ENCODE peak calls at places on chromosomes 3 and 15, in ten cellular contexts. B, S, J, Z, G, N, T, P, L and W are unnamed samples.
A peak's percentile ranks its signal among the peaks of the same experiment; 100 is the strongest.

GRCh38 chr3:8776406-8776805 is 7.0 kb upstream of the OXTR start:
- DNase-seq in J (peak; percentile 73), P (no peak), T (no peak), G (no peak), B (no peak), L (no peak), N (no peak), Z (peak; percentile 11), S (no peak), W (no peak)

GRCh38 chr3:149971403-149972075 is 844 bp upstream of the PFN2 start:
- DNase-seq in T (peak; percentile 75), G (peak; percentile 85), L (peak; percentile 89), B (no peak), Z (no peak), N (no peak), P (no peak), S (peak; percentile 58), J (no peak), W (no peak)

GRCh38 chr15:68791431-68792283 is 29.0 kb downstream of the ANP32A start:
- DNase-seq in S (no peak), P (no peak), G (no peak), T (no peak), N (no peak), Z (no peak), J (no peak), L (no peak), B (no peak), W (no peak)

GRCh38 chr3:127525373-127525772 is 65.2 kb downstream of the TPRA1 start:
- DNase-seq in Z (peak; percentile 88), S (no peak), G (no peak), B (peak; percentile 99), J (peak; percentile 29), N (peak; percentile 15), L (no peak), T (peak; percentile 88), P (no peak), W (no peak)

GRCh38 chr15:61051570-61052031 is 177.5 kb downstream of the RORA start:
- DNase-seq in P (peak; percentile 62), J (peak; percentile 76), N (no peak), S (peak; percentile 32), G (no peak), Z (peak; percentile 39), T (peak; percentile 67), L (no peak), B (no peak), W (no peak)

GRCh38 chr3:107942244-107942643 is 148.6 kb downstream of the CD47 start:
- DNase-seq in N (no peak), J (no peak), G (no peak), L (no peak), T (no peak), P (no peak), B (no peak), S (no peak), Z (no peak), W (no peak)

GRCh38 chr3:37198547-37198946 is 24.2 kb upstream of the LRRFIP2 start:
- DNase-seq in S (no peak), B (no peak), T (no peak), J (no peak), P (no peak), G (no peak), N (no peak), L (no peak), Z (no peak), W (no peak)

GRCh38 chr15:88256261-88257230 is at the start of gene NTRK3:
- DNase-seq in Z (peak; percentile 49), J (peak; percentile 38), G (no peak), P (peak; percentile 76), T (no peak), S (no peak), N (no peak), B (no peak), L (no peak), W (no peak)

GRCh38 chr15:32877620-32878019 is 159.8 kb downstream of the GREM1 start:
- DNase-seq in B (no peak), P (no peak), J (no peak), N (no peak), S (no peak), L (no peak), G (no peak), Z (no peak), T (no peak), W (no peak)

DNA sequence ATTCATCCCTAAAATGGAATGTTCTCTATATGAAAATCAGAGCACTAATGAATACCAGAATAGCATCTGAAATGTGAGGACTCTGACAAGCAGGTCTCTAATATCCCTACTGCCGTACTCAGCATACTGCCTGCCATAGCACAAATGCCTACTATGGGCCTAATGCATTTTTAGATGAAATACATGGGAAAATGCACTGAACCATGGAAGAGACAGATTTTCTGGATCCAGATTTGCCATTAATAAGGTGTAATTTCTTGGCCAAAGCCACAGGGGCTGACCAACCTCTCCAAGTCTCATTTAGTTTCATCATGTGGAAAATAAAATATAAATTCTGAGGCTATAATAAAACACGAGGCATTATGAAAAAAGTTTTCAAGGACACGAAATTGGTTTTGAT is 123.8 kb downstream of the CBLB start:
- DNase-seq in P (no peak), B (no peak), L (no peak), T (no peak), J (no peak), G (no peak), S (no peak), Z (no peak), N (no peak), W (no peak)
- H3K4me3 ChIP-seq in P (no peak overlapping the region), B (no peak overlapping the region), L (no peak overlapping the region), T (no peak overlapping the region), J (no peak overlapping the region), G (no peak overlapping the region), S (no peak overlapping the region), Z (no peak overlapping the region), N (no peak overlapping the region), W (no peak overlapping the region)

DNA sequence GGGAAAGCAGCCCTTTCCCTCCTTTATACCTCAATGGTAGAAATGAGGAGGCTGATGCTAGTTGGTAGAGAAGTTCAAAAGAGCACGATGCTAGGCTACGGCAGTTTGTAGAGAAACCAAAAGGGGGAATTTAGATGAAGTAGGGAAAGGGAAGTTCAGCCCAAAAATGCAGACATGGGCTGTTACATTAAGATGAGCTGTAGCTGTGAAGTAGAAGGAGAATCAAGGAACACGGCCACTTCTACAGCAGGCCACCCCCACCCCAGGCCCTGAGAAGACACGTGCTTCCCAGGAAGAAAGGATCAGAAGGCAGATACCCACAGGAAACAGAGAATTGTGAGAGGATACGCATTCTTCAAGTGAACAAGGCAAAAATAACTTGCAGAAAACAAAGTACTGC is 2.1 kb upstream of the PARP14 start:
- DNase-seq in G (no peak), Z (no peak), B (no peak), L (no peak), S (no peak), P (no peak), T (no peak), J (no peak), N (no peak), W (no peak)
- H3K4me3 ChIP-seq in G (no peak overlapping the region), Z (no peak overlapping the region), B (no peak overlapping the region), L (no peak overlapping the region), S (no peak overlapping the region), P (no peak overlapping the region), T (no peak overlapping the region), J (no peak overlapping the region), N (no peak overlapping the region), W (no peak overlapping the region)

GRCh38 chr15:48358229-48358641 is 27.0 kb downstream of the DUT start:
- DNase-seq in Z (peak; percentile 24), L (no peak), G (no peak), J (peak; percentile 71), T (no peak), B (no peak), N (peak; percentile 55), P (peak; percentile 32), S (no peak), W (no peak)
- H3K4me3 ChIP-seq in Z (no peak overlapping the region), L (no peak overlapping the region), G (no peak overlapping the region), J (no peak overlapping the region), T (no peak overlapping the region), B (no peak overlapping the region), N (no peak overlapping the region), P (no peak overlapping the region), S (no peak overlapping the region), W (peak overlapping the region; percentile 47)

GRCh38 chr3:129161860-129162271 is 1.0 kb upstream of the ISY1 start:
- DNase-seq in P (peak; percentile 27), Z (no peak), S (no peak), B (no peak), T (no peak), L (no peak), N (no peak), G (no peak), J (peak; percentile 11), W (no peak)

GRCh38 chr3:129164500-129164899 is 3.6 kb upstream of the ISY1 start:
- DNase-seq in P (no peak), B (no peak), J (no peak), G (no peak), Z (no peak), L (no peak), N (no peak), T (no peak), S (no peak), W (no peak)

GRCh38 chr3:129160891-129161859 is at the start of gene ISY1:
- DNase-seq in L (peak; percentile 96), P (peak; percentile 97), G (peak; percentile 95), J (peak; percentile 97), N (peak; percentile 93), S (peak; percentile 91), T (peak; percentile 95), Z (peak; percentile 95), B (peak; percentile 73), W (peak; percentile 99)

GRCh38 chr3:129166579-129167332 is 5.9 kb upstream of the ISY1 start:
- DNase-seq in P (no peak), B (no peak), L (no peak), S (no peak), J (no peak), T (no peak), Z (no peak), N (no peak), G (no peak), W (no peak)

DNA sequence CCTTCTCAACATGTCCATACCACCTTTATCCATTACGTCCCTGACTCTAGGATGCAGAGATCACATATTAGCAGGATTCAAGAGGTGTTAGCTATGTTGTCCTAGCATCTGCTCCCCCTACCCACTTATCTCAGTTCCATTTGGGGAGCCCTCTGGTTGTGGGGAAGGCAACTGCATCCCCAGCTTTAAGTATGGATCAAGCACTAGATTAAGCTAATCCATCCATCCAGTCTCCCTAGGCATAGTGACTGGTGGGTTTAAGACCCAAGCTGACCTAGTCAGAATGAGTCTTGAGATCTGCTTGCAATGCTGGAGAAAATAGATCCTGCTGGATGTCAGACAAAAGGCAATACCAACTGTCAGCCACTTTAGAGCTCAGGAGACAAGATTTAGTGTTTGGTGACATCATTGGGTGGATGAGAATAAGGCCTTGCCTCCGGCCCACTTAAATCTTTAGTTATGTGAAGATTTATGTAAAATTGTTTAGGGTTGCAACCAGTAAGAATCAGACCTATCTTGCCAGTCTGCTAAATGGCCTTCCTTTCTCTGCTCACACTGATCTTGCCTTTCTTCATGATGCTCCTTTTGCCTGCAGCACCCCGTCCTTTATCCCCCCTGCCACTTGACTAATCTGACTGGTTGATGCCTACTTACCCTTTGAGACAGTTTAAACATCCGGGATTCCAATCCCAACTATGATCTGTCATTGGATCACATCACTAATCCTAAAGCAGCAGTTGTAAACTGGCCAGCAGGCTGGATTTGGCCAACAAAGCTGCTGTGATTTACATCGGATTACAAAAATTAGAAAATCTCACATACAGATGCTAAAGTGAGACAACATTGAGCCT is 2.1 kb upstream of the ISY1 start:
- DNase-seq in S (no peak), P (peak; percentile 51), L (no peak), Z (peak; percentile 17), G (no peak), J (no peak), N (no peak), B (no peak), T (no peak), W (no peak)
- H3K4me3 ChIP-seq in S (no peak overlapping the region), P (no peak overlapping the region), L (no peak overlapping the region), Z (no peak overlapping the region), G (no peak overlapping the region), J (no peak overlapping the region), N (peak overlapping the region; percentile 95), B (no peak overlapping the region), T (no peak overlapping the region), W (peak overlapping the region; percentile 91)

GRCh38 chr15:28885289-28885629 is 515 bp upstream of the APBA2 start:
- DNase-seq in N (no peak), J (no peak), Z (no peak), S (no peak), B (no peak), P (no peak), T (no peak), L (no peak), G (peak; percentile 56), W (no peak)
- H3K4me3 ChIP-seq in N (peak overlapping the region; percentile 76), J (peak overlapping the region; percentile 62), Z (peak overlapping the region; percentile 87), S (no peak overlapping the region), B (peak overlapping the region; percentile 56), P (peak overlapping the region; percentile 56), T (peak overlapping the region; percentile 19), L (no peak overlapping the region), G (no peak overlapping the region), W (no peak overlapping the region)